ENCODE peak calls at places on chromosomes 1 and 21, in nine cellular contexts. One of them, this sample, is unnamed.

GRCh38 chr21:28734522-28735175 is 258.0 kb downstream of the LTN1 start:
- DNase-seq in AG20443: no peak
- DNase-seq in activated T-cell treated with anti-CD3 and anti-CD28 coated beads, Interleukin-2, amount 50 U/mL, for 4 hours: no peak
- DNase-seq in CD8-positive, alpha-beta memory T cell: no peak
- DNase-seq in SW 1271: no peak
- DNase-seq in tibial nerve: no peak
- DNase-seq in RPMI7951: no peak
- DNase-seq in pancreas: no peak
- DNase-seq in transverse colon: no peak
- DNase-seq in this sample: no peak

GRCh38 chr1:108814343-108815125 is 42.4 kb downstream of the AKNAD1 start:
- DNase-seq in AG20443: peak; percentile 31
- DNase-seq in RPMI7951: peak; percentile 62
- DNase-seq in CD8-positive, alpha-beta memory T cell: no peak
- DNase-seq in SW 1271: no peak
- DNase-seq in activated T-cell treated with anti-CD3 and anti-CD28 coated beads, Interleukin-2, amount 50 U/mL, for 4 hours: no peak
- DNase-seq in pancreas: no peak
- DNase-seq in transverse colon: no peak
- DNase-seq in tibial nerve: no peak
- DNase-seq in this sample: peak; percentile 46

GRCh38 chr1:233790662-233791371 is 113.7 kb upstream of the SLC35F3 start:
- DNase-seq in tibial nerve: no peak
- DNase-seq in pancreas: no peak
- DNase-seq in transverse colon: peak; percentile 11
- DNase-seq in AG20443: peak; percentile 84
- DNase-seq in CD8-positive, alpha-beta memory T cell: peak; percentile 23
- DNase-seq in SW 1271: no peak
- DNase-seq in RPMI7951: peak; percentile 54
- DNase-seq in activated T-cell treated with anti-CD3 and anti-CD28 coated beads, Interleukin-2, amount 50 U/mL, for 4 hours: peak; percentile 5
- DNase-seq in this sample: peak; percentile 90

GRCh38 chr1:212467843-212468482 is 35.2 kb downstream of the NENF start:
- DNase-seq in RPMI7951: peak; percentile 37
- DNase-seq in AG20443: no peak
- DNase-seq in activated T-cell treated with anti-CD3 and anti-CD28 coated beads, Interleukin-2, amount 50 U/mL, for 4 hours: no peak
- DNase-seq in SW 1271: no peak
- DNase-seq in pancreas: no peak
- DNase-seq in transverse colon: no peak
- DNase-seq in tibial nerve: no peak
- DNase-seq in CD8-positive, alpha-beta memory T cell: no peak
- DNase-seq in this sample: peak; percentile 92

GRCh38 chr1:199463521-199464127 is 563.9 kb upstream of the NR5A2 start:
- DNase-seq in activated T-cell treated with anti-CD3 and anti-CD28 coated beads, Interleukin-2, amount 50 U/mL, for 4 hours: no peak
- DNase-seq in SW 1271: no peak
- DNase-seq in RPMI7951: peak; percentile 61
- DNase-seq in transverse colon: no peak
- DNase-seq in tibial nerve: no peak
- DNase-seq in CD8-positive, alpha-beta memory T cell: no peak
- DNase-seq in AG20443: peak; percentile 33
- DNase-seq in pancreas: peak; percentile 11
- DNase-seq in this sample: no peak

GRCh38 chr1:175434268-175434860 is 241.8 kb upstream of the KIAA0040 start:
- DNase-seq in CD8-positive, alpha-beta memory T cell: no peak
- DNase-seq in pancreas: no peak
- DNase-seq in tibial nerve: no peak
- DNase-seq in SW 1271: no peak
- DNase-seq in RPMI7951: no peak
- DNase-seq in activated T-cell treated with anti-CD3 and anti-CD28 coated beads, Interleukin-2, amount 50 U/mL, for 4 hours: no peak
- DNase-seq in transverse colon: no peak
- DNase-seq in AG20443: no peak
- DNase-seq in this sample: no peak

GRCh38 chr1:7580923-7581753 is 190.0 kb upstream of the VAMP3 start:
- DNase-seq in SW 1271: no peak
- DNase-seq in transverse colon: no peak
- DNase-seq in pancreas: peak; percentile 33
- DNase-seq in activated T-cell treated with anti-CD3 and anti-CD28 coated beads, Interleukin-2, amount 50 U/mL, for 4 hours: no peak
- DNase-seq in tibial nerve: no peak
- DNase-seq in AG20443: peak; percentile 71
- DNase-seq in RPMI7951: no peak
- DNase-seq in CD8-positive, alpha-beta memory T cell: no peak
- DNase-seq in this sample: peak; percentile 94

GRCh38 chr1:234755449-234755863 is 145.5 kb upstream of the IRF2BP2 start:
- DNase-seq in AG20443: peak; percentile 88
- DNase-seq in transverse colon: peak; percentile 77
- DNase-seq in activated T-cell treated with anti-CD3 and anti-CD28 coated beads, Interleukin-2, amount 50 U/mL, for 4 hours: no peak
- DNase-seq in tibial nerve: peak; percentile 83
- DNase-seq in CD8-positive, alpha-beta memory T cell: no peak
- DNase-seq in RPMI7951: peak; percentile 92
- DNase-seq in pancreas: no peak
- DNase-seq in SW 1271: no peak
- DNase-seq in this sample: peak; percentile 91